ENCODE peak calls at places on chromosomes 5 and 9, in six cellular contexts. One of them, this sample, is unnamed.

GRCh38 chr5:151811593-151812321 is 40.0 kb downstream of the G3BP1 start:
- DNase-seq in PC-9: no peak
- DNase-seq in activated gamma-delta T cell: no peak
- DNase-seq in T-helper 1 cell: no peak
- DNase-seq in activated naive CD4-positive, alpha-beta T cell treated with anti-CD3 and anti-CD28 coated beads for 36 hours: no peak
- DNase-seq in fibroblast of pulmonary artery: peak; percentile 75
- DNase-seq in this sample: no peak

GRCh38 chr9:133109931-133110650 is 10.9 kb downstream of the RALGDS start:
- DNase-seq in PC-9: no peak
- DNase-seq in activated gamma-delta T cell: no peak
- DNase-seq in T-helper 1 cell: no peak
- DNase-seq in activated naive CD4-positive, alpha-beta T cell treated with anti-CD3 and anti-CD28 coated beads for 36 hours: no peak
- DNase-seq in fibroblast of pulmonary artery: no peak
- DNase-seq in this sample: no peak

GRCh38 chr5:151298063-151298462 is 5.5 kb downstream of the SLC36A3 start:
- DNase-seq in PC-9: no peak
- DNase-seq in activated gamma-delta T cell: no peak
- DNase-seq in T-helper 1 cell: no peak
- DNase-seq in activated naive CD4-positive, alpha-beta T cell treated with anti-CD3 and anti-CD28 coated beads for 36 hours: peak; percentile 46
- DNase-seq in fibroblast of pulmonary artery: peak; percentile 75
- DNase-seq in this sample: no peak

GRCh38 chr5:81422671-81423070 is 28.7 kb upstream of the ACOT12 start:
- DNase-seq in PC-9: no peak
- DNase-seq in activated gamma-delta T cell: no peak
- DNase-seq in T-helper 1 cell: no peak
- DNase-seq in activated naive CD4-positive, alpha-beta T cell treated with anti-CD3 and anti-CD28 coated beads for 36 hours: no peak
- DNase-seq in fibroblast of pulmonary artery: peak; percentile 57
- DNase-seq in this sample: no peak

GRCh38 chr9:135616621-135617537 is 22.5 kb downstream of the GLT6D1 start:
- DNase-seq in PC-9: no peak
- DNase-seq in activated gamma-delta T cell: no peak
- DNase-seq in T-helper 1 cell: no peak
- DNase-seq in activated naive CD4-positive, alpha-beta T cell treated with anti-CD3 and anti-CD28 coated beads for 36 hours: no peak
- DNase-seq in fibroblast of pulmonary artery: no peak
- DNase-seq in this sample: no peak

GRCh38 chr5:149265559-149265958 is 6.1 kb upstream of the AFAP1L1 start:
- DNase-seq in PC-9: no peak
- DNase-seq in activated gamma-delta T cell: no peak
- DNase-seq in T-helper 1 cell: no peak
- DNase-seq in activated naive CD4-positive, alpha-beta T cell treated with anti-CD3 and anti-CD28 coated beads for 36 hours: no peak
- DNase-seq in fibroblast of pulmonary artery: peak; percentile 82
- DNase-seq in this sample: no peak

GRCh38 chr5:16884595-16884994 is 51.5 kb downstream of the MYO10 start:
- DNase-seq in PC-9: no peak
- DNase-seq in activated gamma-delta T cell: no peak
- DNase-seq in T-helper 1 cell: no peak
- DNase-seq in activated naive CD4-positive, alpha-beta T cell treated with anti-CD3 and anti-CD28 coated beads for 36 hours: no peak
- DNase-seq in fibroblast of pulmonary artery: no peak
- DNase-seq in this sample: no peak

GRCh38 chr9:120934271-120934670 is 7.7 kb upstream of the TRAF1 start:
- DNase-seq in PC-9: no peak
- DNase-seq in activated gamma-delta T cell: no peak
- DNase-seq in T-helper 1 cell: no peak
- DNase-seq in activated naive CD4-positive, alpha-beta T cell treated with anti-CD3 and anti-CD28 coated beads for 36 hours: peak; percentile 45
- DNase-seq in fibroblast of pulmonary artery: no peak
- DNase-seq in this sample: peak; percentile 7

This sample was measured in stimulated activated naive CD4-positive, alpha-beta T cell.